ENCODE peak calls at places on chromosome 7, in four cellular contexts. R is choroid plexus epithelial cell, E is BJ, Y is kidney epithelial cell. T is an unnamed sample.

GRCh38 chr7:19268737-19269136 is 123.5 kb upstream of the FERD3L start:
- DNase-seq in R (peak; percentile 76), E (no peak), Y (no peak), T (peak; percentile 42)

GRCh38 chr7:123241809-123242208 is 42.0 kb upstream of the SLC13A1 start:
- DNase-seq in R (no peak), E (no peak), Y (no peak), T (no peak)

GRCh38 chr7:8422177-8422576 is 11.2 kb upstream of the NXPH1 start:
- DNase-seq in R (no peak), E (no peak), Y (no peak), T (no peak)

GRCh38 chr7:92834661-92835139 is 1.7 kb downstream of the CDK6 start:
- DNase-seq in R (no peak), E (no peak), Y (no peak), T (no peak)

GRCh38 chr7:50978633-50979215 is 196.0 kb upstream of the GRB10 start:
- DNase-seq in R (peak; percentile 27), E (no peak), Y (no peak), T (no peak)

GRCh38 chr7:44259547-44260457 is 59.0 kb downstream of the YKT6 start:
- DNase-seq in R (peak; percentile 93), E (peak; percentile 87), Y (peak; percentile 39), T (peak; percentile 99)

GRCh38 chr7:129851810-129852209 is 101.0 kb downstream of the UBE2H start:
- DNase-seq in R (no peak), E (no peak), Y (no peak), T (no peak)

GRCh38 chr7:108146070-108146842 is 16.1 kb upstream of the LAMB4 start:
- DNase-seq in R (peak; percentile 95), E (peak; percentile 35), Y (peak; percentile 39), T (peak; percentile 91)

GRCh38 chr7:89023146-89023545 is 227.6 kb upstream of the TEX47 start:
- DNase-seq in R (peak; percentile 42), E (no peak), Y (no peak), T (no peak)

GRCh38 chr7:117777335-117778150 is 95.7 kb downstream of the CTTNBP2 start:
- DNase-seq in R (no peak), E (no peak), Y (peak; percentile 42), T (no peak)

GRCh38 chr7:55048221-55048859 is 29.5 kb downstream of the EGFR start:
- DNase-seq in R (no peak), E (no peak), Y (no peak), T (no peak)

GRCh38 chr7:94368371-94368791 is 26.3 kb upstream of the COL1A2 start:
- DNase-seq in R (peak; percentile 96), E (peak; percentile 74), Y (no peak), T (peak; percentile 96)

GRCh38 chr7:114082567-114082933 is 163.7 kb upstream of the PPP1R3A start:
- DNase-seq in R (no peak), E (no peak), Y (no peak), T (no peak)

GRCh38 chr7:114083714-114084113 is 164.9 kb upstream of the PPP1R3A start:
- DNase-seq in R (no peak), E (no peak), Y (no peak), T (no peak)

GRCh38 chr7:114084381-114085312 is 165.8 kb upstream of the PPP1R3A start:
- DNase-seq in R (no peak), E (no peak), Y (no peak), T (peak; percentile 17)

GRCh38 chr7:114081606-114082425 is 163.0 kb upstream of the PPP1R3A start:
- DNase-seq in R (peak; percentile 85), E (peak; percentile 25), Y (no peak), T (peak; percentile 80)

GRCh38 chr7:114082934-114083647 is 164.3 kb upstream of the PPP1R3A start:
- DNase-seq in R (no peak), E (no peak), Y (no peak), T (peak; percentile 25)
- H3K4me3 ChIP-seq in R (peak overlapping the region; percentile 44), E (no peak overlapping the region), Y (peak overlapping the region; percentile 17), T (peak overlapping the region; percentile 40)

GRCh38 chr7:997404-998395 is 14.7 kb downstream of the CYP2W1 start:
- DNase-seq in R (no peak), E (no peak), Y (no peak), T (no peak)
- TF ChIP-seq CTCF in R (peak; percentile 10), E (no peak), Y (peak; percentile 2), T (no peak)

GRCh38 chr7:29360633-29361625 is 166.4 kb downstream of the CHN2 start:
- DNase-seq in R (no peak), E (no peak), Y (no peak), T (no peak)
- H3K4me3 ChIP-seq in R (no peak overlapping the region), E (no peak overlapping the region), Y (no peak overlapping the region), T (no peak overlapping the region)

GRCh38 chr7:85191383-85191782 is 4.5 kb upstream of the SEMA3D start:
- DNase-seq in R (peak; percentile 59), E (no peak), Y (no peak), T (peak; percentile 66)
- TF ChIP-seq CTCF in R (peak; percentile 45), E (peak; percentile 43), Y (peak; percentile 15), T (peak; percentile 51)

DNA sequence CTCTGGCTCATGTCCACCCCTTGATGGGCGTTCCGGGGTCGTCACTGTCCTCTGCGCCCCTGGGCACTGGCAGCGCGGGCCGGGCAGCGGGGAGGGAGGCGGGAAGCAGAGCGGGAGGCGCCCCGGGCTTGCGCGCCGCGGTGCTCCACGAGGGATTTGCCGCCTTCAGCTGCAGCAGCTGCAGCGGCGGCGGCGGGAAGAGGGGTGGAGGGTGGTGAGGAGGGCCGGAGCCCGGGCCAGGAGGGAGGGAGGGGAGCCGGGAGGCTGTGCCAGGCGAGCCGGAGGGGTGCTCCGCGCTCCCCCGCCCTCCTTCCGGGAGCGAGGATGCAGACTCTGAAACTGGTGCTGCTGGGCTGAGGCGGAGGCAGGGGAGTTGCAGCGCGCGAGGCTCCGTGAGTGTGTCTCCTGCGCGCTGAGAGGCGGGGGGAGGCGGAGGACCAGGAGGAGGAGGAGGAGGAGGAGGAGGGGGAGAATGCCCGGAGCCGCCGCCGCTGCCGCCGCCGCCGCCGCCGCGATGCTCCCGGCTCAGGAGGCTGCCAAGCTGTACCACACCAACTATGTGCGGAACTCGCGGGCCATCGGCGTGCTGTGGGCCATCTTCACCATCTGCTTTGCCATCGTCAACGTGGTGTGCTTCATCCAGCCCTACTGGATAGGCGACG is at the start of gene LHFPL3:
- DNase-seq in R (peak; percentile 0), E (no peak), Y (no peak), T (no peak)
- H3K4me3 ChIP-seq in R (no peak within 1 kb of the TSS), E (peak within 1 kb of the TSS; percentile 21), Y (no peak within 1 kb of the TSS), T (no peak within 1 kb of the TSS)

GRCh38 chr7:47893238-47893637 is 55.0 kb downstream of the PKD1L1 start:
- DNase-seq in R (no peak), E (no peak), Y (no peak), T (no peak)
- TF ChIP-seq CTCF in R (peak; percentile 40), E (peak; percentile 30), Y (peak; percentile 36), T (peak; percentile 11)